ENCODE peak calls at places on chromosomes 16 and 17, in six cellular contexts. W, U, H, P, Z and T are unnamed samples.

GRCh38 chr16:57984443-57985203 is 13.7 kb upstream of the CNGB1 start:
- DNase-seq in Z (peak; percentile 97), U (peak; percentile 81), P (peak; percentile 29), W (no peak), H (peak; percentile 74), T (no peak)

GRCh38 chr16:143456-143855 is 5.0 kb upstream of the NPRL3 start:
- DNase-seq in U (no peak), H (no peak), W (no peak), P (peak; percentile 18), Z (no peak), T (no peak)

GRCh38 chr17:80857721-80858171 is 133.9 kb upstream of the CHMP6 start:
- DNase-seq in H (no peak), P (no peak), W (no peak), Z (no peak), U (no peak), T (no peak)

GRCh38 chr17:48513097-48513496 is 17.7 kb downstream of the HOXB1 start:
- DNase-seq in P (no peak), U (no peak), H (no peak), Z (peak; percentile 36), W (no peak), T (no peak)

GRCh38 chr17:78736526-78737079 is 45.5 kb downstream of the CYTH1 start:
- DNase-seq in H (peak; percentile 69), P (no peak), U (peak; percentile 42), W (peak; percentile 80), Z (peak; percentile 48), T (no peak)

GRCh38 chr17:74959826-74960738 is 12.5 kb downstream of the HID1 start:
- DNase-seq in Z (no peak), H (no peak), W (no peak), U (no peak), P (peak; percentile 17), T (no peak)

GRCh38 chr17:48100160-48100559 is 1.1 kb downstream of the CBX1 start:
- DNase-seq in Z (no peak), H (no peak), P (peak; percentile 73), U (no peak), W (no peak), T (no peak)

GRCh38 chr17:10836966-10837599 is 804 bp downstream of the PIRT start:
- DNase-seq in U (no peak), Z (no peak), H (no peak), P (no peak), W (no peak), T (no peak)

GRCh38 chr17:77404812-77405581 is 264.2 kb downstream of the SEC14L1 start:
- DNase-seq in W (peak; percentile 44), H (no peak), Z (no peak), U (peak; percentile 70), P (peak; percentile 83), T (peak; percentile 19)